ENCODE peak calls at places on chromosome 22, in five cellular contexts. One of them, this sample, is unnamed.

GRCh38 chr22:37290737-37291136 is 8.4 kb downstream of the CYTH4 start:
- DNase-seq in transverse colon: no peak
- DNase-seq in IMR-90: peak
- DNase-seq in right lobe of liver: no peak
- DNase-seq in GM12878: no peak
- DNase-seq in this sample: no peak

GRCh38 chr22:19877626-19878339 is 23.1 kb upstream of the GNB1L start:
- DNase-seq in transverse colon: no peak
- DNase-seq in IMR-90: peak
- DNase-seq in right lobe of liver: no peak
- DNase-seq in GM12878: no peak
- DNase-seq in this sample: peak

GRCh38 chr22:37176464-37177061 is 11.5 kb downstream of the C1QTNF6 start:
- DNase-seq in transverse colon: peak
- DNase-seq in IMR-90: peak
- DNase-seq in right lobe of liver: peak
- DNase-seq in GM12878: no peak
- DNase-seq in this sample: peak

GRCh38 chr22:43479311-43479710 is 67.5 kb downstream of the MPPED1 start:
- DNase-seq in transverse colon: no peak
- DNase-seq in IMR-90: no peak
- DNase-seq in right lobe of liver: no peak
- DNase-seq in GM12878: no peak
- DNase-seq in this sample: no peak

GRCh38 chr22:49449811-49450386 is 377.8 kb downstream of the BRD1 start:
- DNase-seq in transverse colon: no peak
- DNase-seq in IMR-90: no peak
- DNase-seq in right lobe of liver: no peak
- DNase-seq in GM12878: no peak
- DNase-seq in this sample: no peak

GRCh38 chr22:23105304-23105703 is 35.0 kb downstream of the GNAZ start:
- DNase-seq in transverse colon: no peak
- DNase-seq in IMR-90: no peak
- DNase-seq in right lobe of liver: no peak
- DNase-seq in GM12878: no peak
- DNase-seq in this sample: no peak

GRCh38 chr22:44557064-44557748 is 59.2 kb upstream of the RTL6 start:
- DNase-seq in transverse colon: no peak
- DNase-seq in IMR-90: no peak
- DNase-seq in right lobe of liver: no peak
- DNase-seq in GM12878: no peak
- DNase-seq in this sample: no peak

GRCh38 chr22:24181088-24181995 is at the start of gene SUSD2:
- DNase-seq in transverse colon: peak
- DNase-seq in IMR-90: no peak
- DNase-seq in right lobe of liver: peak
- DNase-seq in GM12878: no peak
- DNase-seq in this sample: no peak

GRCh38 chr22:47098554-47098953 is 336.1 kb downstream of the TBC1D22A start:
- DNase-seq in transverse colon: no peak
- DNase-seq in IMR-90: no peak
- DNase-seq in right lobe of liver: no peak
- DNase-seq in GM12878: no peak
- DNase-seq in this sample: no peak

GRCh38 chr22:43446881-43447280 is 35.1 kb downstream of the MPPED1 start:
- DNase-seq in transverse colon: no peak
- DNase-seq in IMR-90: no peak
- DNase-seq in right lobe of liver: no peak
- DNase-seq in GM12878: no peak
- DNase-seq in this sample: no peak

GRCh38 chr22:22953796-22954195 is 66.2 kb downstream of the IGLL5 start:
- DNase-seq in transverse colon: no peak
- DNase-seq in IMR-90: no peak
- DNase-seq in right lobe of liver: no peak
- DNase-seq in GM12878: no peak
- DNase-seq in this sample: no peak

GRCh38 chr22:23538502-23538860 is 41.6 kb downstream of the IGLL1 start:
- DNase-seq in transverse colon: no peak
- DNase-seq in IMR-90: no peak
- DNase-seq in right lobe of liver: peak
- DNase-seq in GM12878: no peak
- DNase-seq in this sample: peak

GRCh38 chr22:39937881-39938280 is 22.3 kb upstream of the TMA7B start:
- DNase-seq in transverse colon: no peak
- DNase-seq in IMR-90: no peak
- DNase-seq in right lobe of liver: no peak
- DNase-seq in GM12878: no peak
- DNase-seq in this sample: no peak

GRCh38 chr22:48432721-48433518 is 1394.8 kb downstream of the BRD1 start:
- DNase-seq in transverse colon: no peak
- DNase-seq in IMR-90: no peak
- DNase-seq in right lobe of liver: no peak
- DNase-seq in GM12878: no peak
- DNase-seq in this sample: peak

GRCh38 chr22:38172016-38172431 is 9.6 kb downstream of the PLA2G6 start:
- DNase-seq in transverse colon: no peak
- DNase-seq in IMR-90: peak
- DNase-seq in right lobe of liver: peak
- DNase-seq in GM12878: no peak
- DNase-seq in this sample: peak

GRCh38 chr22:46111645-46112306 is 38.5 kb upstream of the PPARA start:
- DNase-seq in transverse colon: no peak
- DNase-seq in IMR-90: no peak
- DNase-seq in right lobe of liver: no peak
- DNase-seq in GM12878: no peak
- DNase-seq in this sample: no peak

GRCh38 chr22:49462795-49463194 is 364.9 kb downstream of the BRD1 start:
- DNase-seq in transverse colon: no peak
- DNase-seq in IMR-90: no peak
- DNase-seq in right lobe of liver: no peak
- DNase-seq in GM12878: no peak
- DNase-seq in this sample: no peak

GRCh38 chr22:24445481-24446290 is 18.3 kb downstream of the ADORA2A start:
- DNase-seq in transverse colon: no peak
- DNase-seq in IMR-90: no peak
- DNase-seq in right lobe of liver: peak
- DNase-seq in GM12878: no peak
- DNase-seq in this sample: no peak

GRCh38 chr22:50569041-50569459 is 6.3 kb upstream of the SYCE3 start:
- DNase-seq in transverse colon: peak
- DNase-seq in IMR-90: no peak
- DNase-seq in right lobe of liver: peak
- DNase-seq in GM12878: no peak
- DNase-seq in this sample: peak

GRCh38 chr22:44572414-44573207 is 74.6 kb upstream of the RTL6 start:
- DNase-seq in transverse colon: no peak
- DNase-seq in IMR-90: no peak
- DNase-seq in right lobe of liver: peak
- DNase-seq in GM12878: no peak
- DNase-seq in this sample: peak

GRCh38 chr22:32562396-32562795 is 87.8 kb downstream of the FBXO7 start:
- DNase-seq in transverse colon: no peak
- DNase-seq in IMR-90: no peak
- DNase-seq in right lobe of liver: no peak
- DNase-seq in GM12878: no peak
- DNase-seq in this sample: peak

GRCh38 chr22:36439481-36440271 is 41.8 kb downstream of the TXN2 start:
- DNase-seq in transverse colon: peak
- DNase-seq in IMR-90: peak
- DNase-seq in right lobe of liver: no peak
- DNase-seq in GM12878: no peak
- DNase-seq in this sample: peak

GRCh38 chr22:37533995-37534394 is 14.8 kb upstream of the CARD10 start:
- DNase-seq in transverse colon: no peak
- DNase-seq in IMR-90: peak
- DNase-seq in right lobe of liver: no peak
- DNase-seq in GM12878: peak
- DNase-seq in this sample: no peak

GRCh38 chr22:23970816-23971482 is 3.3 kb downstream of the DDT start:
- DNase-seq in transverse colon: no peak
- DNase-seq in IMR-90: no peak
- DNase-seq in right lobe of liver: no peak
- DNase-seq in GM12878: no peak
- DNase-seq in this sample: peak

GRCh38 chr22:21659864-21660525 is 5.8 kb upstream of the PPIL2 start:
- DNase-seq in transverse colon: no peak
- DNase-seq in IMR-90: no peak
- DNase-seq in right lobe of liver: no peak
- DNase-seq in GM12878: no peak
- DNase-seq in this sample: no peak

GRCh38 chr22:21661991-21662390 is 3.8 kb upstream of the PPIL2 start:
- DNase-seq in transverse colon: no peak
- DNase-seq in IMR-90: no peak
- DNase-seq in right lobe of liver: no peak
- DNase-seq in GM12878: no peak
- DNase-seq in this sample: no peak

GRCh38 chr22:21657020-21657360 is 8.8 kb upstream of the PPIL2 start:
- DNase-seq in transverse colon: no peak
- DNase-seq in IMR-90: no peak
- DNase-seq in right lobe of liver: no peak
- DNase-seq in GM12878: no peak
- DNase-seq in this sample: no peak

GRCh38 chr22:21660904-21661303 is 4.9 kb upstream of the PPIL2 start:
- DNase-seq in transverse colon: no peak
- DNase-seq in IMR-90: no peak
- DNase-seq in right lobe of liver: no peak
- DNase-seq in GM12878: no peak
- DNase-seq in this sample: no peak

DNA sequence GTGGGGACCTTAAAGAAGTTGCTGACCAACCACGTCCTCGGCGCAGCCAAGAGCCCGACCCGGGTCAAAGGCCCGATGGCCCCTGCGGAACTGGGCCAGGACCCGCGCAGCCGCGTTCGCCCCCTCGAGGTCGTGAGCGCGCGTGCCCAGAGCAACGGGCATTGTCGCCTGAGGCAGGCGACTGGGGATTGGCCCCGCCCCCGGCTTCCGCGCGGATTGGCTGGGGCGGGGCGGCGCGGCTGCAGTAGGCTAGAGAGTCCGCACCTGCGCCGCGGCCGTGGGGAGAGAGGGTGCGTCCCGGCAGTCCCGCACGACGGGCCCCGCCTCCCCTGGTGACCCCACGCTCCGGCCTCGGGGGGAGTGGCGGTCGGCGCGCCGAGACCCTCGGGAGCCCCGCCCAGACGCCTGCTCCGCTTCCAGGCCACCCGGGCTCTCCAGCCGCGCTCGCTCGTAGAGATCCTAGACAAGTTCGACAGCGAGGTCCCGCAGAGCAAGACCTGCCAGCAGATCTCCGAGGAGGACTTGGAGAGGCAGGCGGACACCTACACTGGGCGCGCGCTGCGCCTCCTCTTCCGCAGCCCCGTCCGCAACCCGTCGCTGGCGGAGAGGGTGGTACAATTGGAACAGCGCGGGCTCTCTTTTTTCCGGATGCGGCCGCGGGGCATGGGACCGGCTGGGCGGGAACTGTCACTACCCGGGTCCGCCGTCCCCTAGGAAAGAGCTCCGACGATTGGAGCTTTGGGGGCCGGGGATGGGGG is 8.3 kb upstream of the PPIL2 start:
- DNase-seq in transverse colon: peak
- DNase-seq in IMR-90: peak
- DNase-seq in right lobe of liver: peak
- DNase-seq in GM12878: peak
- DNase-seq in this sample: no peak
- TF ChIP-seq POLR2A in transverse colon: no peak
- TF ChIP-seq POLR2A in IMR-90: no peak
- TF ChIP-seq POLR2A in right lobe of liver: no peak
- TF ChIP-seq POLR2A in GM12878: peak
- TF ChIP-seq POLR2A in this sample: no peak

GRCh38 chr22:18048041-18048440 is 23.7 kb upstream of the MICAL3 start:
- DNase-seq in transverse colon: no peak
- DNase-seq in IMR-90: no peak
- DNase-seq in right lobe of liver: no peak
- DNase-seq in GM12878: no peak
- DNase-seq in this sample: no peak
- H3K27ac ChIP-seq in transverse colon: peak
- H3K27ac ChIP-seq in IMR-90: no peak
- H3K27ac ChIP-seq in right lobe of liver: no peak
- H3K27ac ChIP-seq in GM12878: no peak
- H3K27ac ChIP-seq in this sample: peak

DNA sequence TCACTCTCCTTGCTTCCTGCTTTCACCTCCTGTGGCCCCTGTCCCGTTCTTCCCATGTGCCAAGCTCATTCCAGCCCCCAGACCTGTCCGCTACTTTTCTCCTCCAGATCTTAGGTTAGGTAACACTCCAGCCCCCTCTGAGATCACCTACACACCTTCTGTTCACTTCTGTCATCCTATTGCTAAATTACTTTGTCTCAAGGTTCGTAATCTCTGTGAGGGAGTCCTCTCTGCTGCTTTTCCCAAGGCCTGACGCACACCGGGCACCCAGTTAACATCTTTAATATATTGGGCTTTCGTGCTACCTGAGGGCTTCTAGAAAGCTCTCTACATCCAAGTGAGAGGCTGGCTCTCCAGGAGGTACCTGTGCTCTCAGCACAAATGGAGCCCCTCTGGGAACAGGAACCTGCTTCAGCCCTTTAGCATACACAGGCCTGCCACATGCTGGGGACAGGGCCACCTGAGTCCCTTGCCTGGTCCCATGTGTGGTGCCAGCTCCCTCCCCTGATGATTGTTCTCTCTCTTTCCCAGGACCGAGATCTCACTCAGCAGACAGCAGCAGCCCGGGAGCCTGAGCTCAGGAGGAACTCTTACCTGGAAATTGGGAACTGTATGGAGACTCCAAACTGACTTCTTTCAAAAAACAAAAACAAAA is 8.5 kb downstream of the C22orf31 start:
- DNase-seq in transverse colon: no peak
- DNase-seq in IMR-90: no peak
- DNase-seq in right lobe of liver: no peak
- DNase-seq in GM12878: no peak
- DNase-seq in this sample: peak
- TF ChIP-seq POLR2A in transverse colon: no peak
- TF ChIP-seq POLR2A in IMR-90: no peak
- TF ChIP-seq POLR2A in right lobe of liver: no peak
- TF ChIP-seq POLR2A in GM12878: no peak
- TF ChIP-seq POLR2A in this sample: no peak

DNA sequence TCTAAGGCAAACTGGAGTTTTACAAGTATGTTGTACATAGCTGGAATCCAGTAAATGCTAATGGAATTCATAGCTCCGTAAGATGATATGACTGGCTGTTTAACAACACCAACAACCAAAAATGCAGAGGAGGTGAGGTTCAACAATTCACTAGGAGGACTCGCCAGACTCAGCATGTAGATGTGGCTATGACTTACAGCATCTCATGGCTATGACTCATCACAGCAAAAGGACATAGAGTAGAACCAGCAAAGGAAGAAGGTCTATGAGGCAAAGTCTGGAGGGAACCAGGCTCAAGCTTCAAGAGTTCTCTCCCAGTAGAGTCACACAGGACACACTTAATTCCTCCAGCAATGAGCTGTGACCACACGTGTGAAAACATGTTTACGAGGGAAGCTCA is 116.9 kb downstream of the LARGE1 start:
- DNase-seq in transverse colon: no peak
- DNase-seq in IMR-90: peak
- DNase-seq in right lobe of liver: no peak
- DNase-seq in GM12878: no peak
- DNase-seq in this sample: peak
- H3K27ac ChIP-seq in transverse colon: peak
- H3K27ac ChIP-seq in IMR-90: peak
- H3K27ac ChIP-seq in right lobe of liver: no peak
- H3K27ac ChIP-seq in GM12878: no peak
- H3K27ac ChIP-seq in this sample: peak